ENCODE peak calls at places on chromosomes 12 and 14, in eight cellular contexts. M is NCI-H1436; N is nephron progenitor cell; A is activated T-cell treated with anti-CD3 and anti-CD28 coated beads, Interleukin-2, amount 50 U/mL, for 4 hours; B is Caki2; U is MV-4-11; Q is GM13977; R is stimulated activated CD8-positive, alpha-beta memory T cell treated with anti-CD3 and anti-CD28 coated beads, Interleukin-7, amount 100 ng/mL, for 1 hour. H is an unnamed sample.

GRCh38 chr12:6273931-6274687 is 36.4 kb upstream of the PLEKHG6 start:
- DNase-seq in M (no peak), N (no peak), A (no peak), B (no peak), U (no peak), Q (no peak), R (no peak), H (no peak)

GRCh38 chr12:123734268-123734667 is 22.1 kb downstream of the ATP6V0A2 start:
- DNase-seq in M (no peak), N (no peak), A (no peak), B (no peak), U (no peak), Q (no peak), R (no peak), H (no peak)

GRCh38 chr12:109709401-109710278 is 4.0 kb upstream of the FAM222A start:
- DNase-seq in M (no peak), N (no peak), A (no peak), B (no peak), U (no peak), Q (no peak), R (no peak), H (no peak)

GRCh38 chr12:1474059-1474537 is 120.3 kb downstream of the FBXL14 start:
- DNase-seq in M (no peak), N (no peak), A (no peak), B (peak), U (peak), Q (no peak), R (no peak), H (no peak)

GRCh38 chr12:94074216-94074969 is 74.0 kb upstream of the PLXNC1 start:
- DNase-seq in M (no peak), N (no peak), A (no peak), B (no peak), U (no peak), Q (no peak), R (no peak), H (no peak)

GRCh38 chr14:55927059-55927458 is 191.2 kb upstream of the PELI2 start:
- DNase-seq in M (no peak), N (peak), A (no peak), B (no peak), U (no peak), Q (no peak), R (no peak), H (no peak)

GRCh38 chr12:62724947-62725447 is 210.0 kb downstream of the PPM1H start:
- DNase-seq in M (no peak), N (no peak), A (no peak), B (peak), U (peak), Q (no peak), R (no peak), H (no peak)

GRCh38 chr12:102379346-102379745 is 101.0 kb downstream of the IGF1 start:
- DNase-seq in M (no peak), N (no peak), A (no peak), B (no peak), U (no peak), Q (no peak), R (no peak), H (no peak)

GRCh38 chr14:85921241-85921640 is 391.3 kb downstream of the FLRT2 start:
- DNase-seq in M (no peak), N (no peak), A (no peak), B (no peak), U (no peak), Q (no peak), R (no peak), H (no peak)

GRCh38 chr12:52132754-52133161 is 53.3 kb downstream of the SMIM41 start:
- DNase-seq in M (no peak), N (no peak), A (no peak), B (no peak), U (peak), Q (no peak), R (no peak), H (no peak)

GRCh38 chr14:55535521-55536207 is 44.3 kb upstream of the KTN1 start:
- DNase-seq in M (no peak), N (no peak), A (no peak), B (peak), U (no peak), Q (no peak), R (no peak), H (no peak)

GRCh38 chr14:91830777-91831176 is 36.6 kb downstream of the TC2N start:
- DNase-seq in M (peak), N (no peak), A (no peak), B (no peak), U (no peak), Q (no peak), R (no peak), H (no peak)

GRCh38 chr12:105855691-105856405 is 282.9 kb downstream of the NUAK1 start:
- DNase-seq in M (no peak), N (no peak), A (no peak), B (no peak), U (no peak), Q (no peak), R (no peak), H (no peak)

GRCh38 chr14:72665259-72665658 is 228.6 kb downstream of the DPF3 start:
- DNase-seq in M (no peak), N (no peak), A (no peak), B (peak), U (no peak), Q (no peak), R (no peak), H (no peak)

GRCh38 chr12:74334770-74335169 is 202.9 kb upstream of the ATXN7L3B start:
- DNase-seq in M (no peak), N (no peak), A (no peak), B (no peak), U (no peak), Q (no peak), R (no peak), H (no peak)

GRCh38 chr12:69161835-69162234 is 77.5 kb upstream of the CPSF6 start:
- DNase-seq in M (peak), N (no peak), A (no peak), B (no peak), U (peak), Q (peak), R (no peak), H (peak)

GRCh38 chr14:65211341-65211987 is 109.1 kb upstream of the MAX start:
- DNase-seq in M (no peak), N (no peak), A (no peak), B (peak), U (peak), Q (no peak), R (no peak), H (no peak)

GRCh38 chr12:57005980-57006808 is at the start of gene ZBTB39:
- DNase-seq in M (peak), N (peak), A (peak), B (peak), U (peak), Q (peak), R (peak), H (peak)

GRCh38 chr14:95774265-95775160 is 60.6 kb upstream of the TCL1A start:
- DNase-seq in M (peak), N (peak), A (peak), B (no peak), U (peak), Q (peak), R (peak), H (peak)

GRCh38 chr12:52243264-52243773 is 10.3 kb downstream of the KRT7 start:
- DNase-seq in M (no peak), N (no peak), A (no peak), B (peak), U (no peak), Q (peak), R (no peak), H (no peak)

GRCh38 chr12:19525236-19525635 is 85.9 kb downstream of the AEBP2 start:
- DNase-seq in M (no peak), N (no peak), A (no peak), B (peak), U (peak), Q (no peak), R (no peak), H (no peak)

GRCh38 chr14:75229923-75230792 is 48.5 kb upstream of the FOS start:
- DNase-seq in M (peak), N (no peak), A (peak), B (peak), U (no peak), Q (no peak), R (no peak), H (peak)

GRCh38 chr14:20556500-20557211 is 4.2 kb downstream of the RNASE9 start:
- DNase-seq in M (no peak), N (no peak), A (no peak), B (no peak), U (peak), Q (no peak), R (no peak), H (no peak)

GRCh38 chr12:118358607-118359540 is 13.8 kb downstream of the TAOK3 start:
- DNase-seq in M (no peak), N (no peak), A (no peak), B (no peak), U (peak), Q (no peak), R (no peak), H (no peak)

GRCh38 chr14:100691395-100692025 is 35.2 kb upstream of the DLK1 start:
- DNase-seq in M (peak), N (no peak), A (no peak), B (no peak), U (no peak), Q (no peak), R (no peak), H (no peak)

GRCh38 chr12:30818562-30818961 is 63.8 kb upstream of the CAPRIN2 start:
- DNase-seq in M (no peak), N (no peak), A (no peak), B (no peak), U (no peak), Q (no peak), R (no peak), H (no peak)

GRCh38 chr12:2291182-2291832 is 238.5 kb downstream of the CACNA1C start:
- DNase-seq in M (no peak), N (peak), A (no peak), B (peak), U (peak), Q (peak), R (no peak), H (no peak)

GRCh38 chr14:104933721-104934379 is 9.2 kb downstream of the PLD4 start:
- DNase-seq in M (peak), N (no peak), A (no peak), B (no peak), U (no peak), Q (peak), R (no peak), H (peak)

GRCh38 chr12:113318046-113318656 is 16.8 kb downstream of the SLC8B1 start:
- DNase-seq in M (no peak), N (no peak), A (no peak), B (no peak), U (no peak), Q (no peak), R (no peak), H (no peak)

GRCh38 chr14:31024577-31025334 is 693 bp upstream of the AP4S1 start:
- DNase-seq in M (no peak), N (no peak), A (no peak), B (no peak), U (no peak), Q (no peak), R (no peak), H (no peak)

GRCh38 chr12:128356547-128356946 is 89.6 kb downstream of the TMEM132C start:
- DNase-seq in M (no peak), N (no peak), A (no peak), B (no peak), U (no peak), Q (no peak), R (no peak), H (no peak)

GRCh38 chr12:14018080-14018479 is 36.7 kb upstream of the GRIN2B start:
- DNase-seq in M (no peak), N (no peak), A (no peak), B (no peak), U (no peak), Q (no peak), R (no peak), H (no peak)

GRCh38 chr12:105451211-105451610 is 120.7 kb downstream of the C12orf75 start:
- DNase-seq in M (no peak), N (no peak), A (no peak), B (no peak), U (no peak), Q (no peak), R (no peak), H (no peak)

GRCh38 chr12:31214626-31215520 is 111.1 kb downstream of the SINHCAF start:
- DNase-seq in M (no peak), N (no peak), A (no peak), B (no peak), U (no peak), Q (no peak), R (no peak), H (no peak)

GRCh38 chr14:85528882-85529585 is 910 bp upstream of the FLRT2 start:
- DNase-seq in M (no peak), N (no peak), A (no peak), B (peak), U (no peak), Q (no peak), R (no peak), H (no peak)

GRCh38 chr12:116687888-116688287 is 50.0 kb downstream of the SPRING1 start:
- DNase-seq in M (no peak), N (peak), A (peak), B (peak), U (peak), Q (no peak), R (no peak), H (peak)

GRCh38 chr12:46459111-46459510 is 86.5 kb upstream of the SLC38A2 start:
- DNase-seq in M (no peak), N (no peak), A (peak), B (no peak), U (no peak), Q (no peak), R (no peak), H (peak)